ENCODE peak calls at places on chromosomes 16 and 17, in seven cellular contexts. G, J, I, M, W, O and A are unnamed samples.

GRCh38 chr16:68444058-68444657 is 4.2 kb downstream of the SMPD3 start:
- DNase-seq in I (no peak), W (no peak), M (peak), G (peak), J (peak), O (no peak), A (no peak)

GRCh38 chr17:56434610-56435009 is 158.9 kb upstream of the NOG start:
- DNase-seq in M (no peak), W (no peak), O (no peak), J (no peak), G (no peak), I (no peak), A (no peak)

GRCh38 chr17:14428640-14429029 is 127.8 kb downstream of the HS3ST3B1 start:
- DNase-seq in W (no peak), G (no peak), I (no peak), M (no peak), O (no peak), J (no peak), A (no peak)

GRCh38 chr16:85652431-85653221 is 36.1 kb downstream of the GINS2 start:
- DNase-seq in M (no peak), O (peak), J (peak), W (no peak), G (no peak), I (no peak), A (no peak)

GRCh38 chr17:50681260-50682200 is 26.2 kb downstream of the ANKRD40 start:
- DNase-seq in W (no peak), I (peak), O (peak), M (peak), J (peak), G (no peak), A (peak)

GRCh38 chr17:83189013-83189672 is 109.7 kb downstream of the METRNL start:
- DNase-seq in G (no peak), I (no peak), O (peak), J (no peak), M (no peak), W (no peak), A (no peak)

GRCh38 chr16:72847187-72848044 is 200.5 kb downstream of the ZFHX3 start:
- DNase-seq in J (peak), W (no peak), O (no peak), G (no peak), M (no peak), I (no peak), A (no peak)

GRCh38 chr17:39001703-39002637 is 34.8 kb upstream of the FBXO47 start:
- DNase-seq in M (peak), J (peak), O (peak), G (peak), W (no peak), I (peak), A (no peak)

GRCh38 chr17:4073983-4074830 is 68.6 kb downstream of the ZZEF1 start:
- DNase-seq in G (no peak), W (no peak), M (no peak), J (no peak), O (no peak), I (no peak), A (no peak)

GRCh38 chr17:13788385-13788784 is 186.7 kb upstream of the HS3ST3A1 start:
- DNase-seq in W (no peak), I (no peak), G (no peak), O (no peak), M (no peak), J (peak), A (no peak)

GRCh38 chr17:74758846-74759163 is 10.4 kb downstream of the NHERF1 start:
- DNase-seq in O (no peak), M (peak), G (peak), J (no peak), W (no peak), I (no peak), A (no peak)

GRCh38 chr17:74757931-74758845 is 9.8 kb downstream of the NHERF1 start:
- DNase-seq in G (no peak), W (no peak), I (no peak), O (no peak), J (peak), M (peak), A (no peak)

GRCh38 chr17:74759941-74760340 is 11.5 kb downstream of the NHERF1 start:
- DNase-seq in W (no peak), M (peak), O (no peak), G (peak), I (no peak), J (no peak), A (no peak)

GRCh38 chr17:74760404-74761105 is 12.1 kb downstream of the NHERF1 start:
- DNase-seq in W (no peak), I (no peak), M (peak), O (no peak), J (no peak), G (peak), A (no peak)

DNA sequence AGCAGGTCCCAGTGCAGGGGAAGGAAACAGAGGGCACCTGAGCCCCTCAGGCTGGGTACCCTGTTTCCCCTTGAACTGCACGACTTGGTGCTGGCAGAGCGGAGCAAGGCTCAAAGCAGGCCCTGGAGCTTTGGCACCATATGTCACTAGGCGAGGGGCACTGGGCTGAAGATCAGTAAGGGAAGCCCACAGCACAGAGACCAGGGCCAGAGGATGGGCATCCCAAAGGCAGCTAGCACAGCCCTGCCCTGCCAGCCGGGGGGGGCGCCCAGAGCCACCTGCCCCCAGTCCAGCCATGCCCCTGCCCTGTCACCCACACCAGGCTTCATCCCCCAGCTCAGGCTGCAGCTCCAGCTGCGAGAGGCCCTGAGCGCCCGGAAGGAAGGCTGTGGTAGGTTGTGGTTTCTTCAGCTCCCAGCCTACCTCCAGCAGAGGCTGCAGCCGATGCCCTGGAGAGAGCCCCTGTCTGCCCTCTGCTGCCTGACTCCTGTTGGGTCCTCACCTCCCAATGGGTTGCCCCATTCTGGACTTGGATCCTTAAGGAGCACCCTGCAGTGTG is 10.9 kb downstream of the NHERF1 start:
- DNase-seq in I (no peak), M (no peak), J (no peak), W (peak), G (no peak), O (no peak), A (no peak)
- TF ChIP-seq CTCF in I (no peak), M (no peak), J (no peak), W (peak), G (no peak), O (no peak), A (no peak)

GRCh38 chr17:40369923-40370322 is 5.4 kb upstream of the GJD3 start:
- DNase-seq in I (no peak), J (no peak), O (no peak), G (no peak), W (no peak), M (no peak), A (no peak)

GRCh38 chr17:40366076-40366860 is 1.7 kb upstream of the GJD3 start:
- DNase-seq in J (no peak), W (no peak), M (no peak), G (no peak), O (no peak), I (no peak), A (no peak)

GRCh38 chr17:40364121-40364861 is at the start of gene GJD3:
- DNase-seq in O (no peak), G (no peak), W (no peak), M (no peak), J (no peak), I (no peak), A (no peak)

GRCh38 chr17:40364906-40365305 is 369 bp upstream of the GJD3 start:
- DNase-seq in M (no peak), W (no peak), G (no peak), I (no peak), O (no peak), J (no peak), A (no peak)

DNA sequence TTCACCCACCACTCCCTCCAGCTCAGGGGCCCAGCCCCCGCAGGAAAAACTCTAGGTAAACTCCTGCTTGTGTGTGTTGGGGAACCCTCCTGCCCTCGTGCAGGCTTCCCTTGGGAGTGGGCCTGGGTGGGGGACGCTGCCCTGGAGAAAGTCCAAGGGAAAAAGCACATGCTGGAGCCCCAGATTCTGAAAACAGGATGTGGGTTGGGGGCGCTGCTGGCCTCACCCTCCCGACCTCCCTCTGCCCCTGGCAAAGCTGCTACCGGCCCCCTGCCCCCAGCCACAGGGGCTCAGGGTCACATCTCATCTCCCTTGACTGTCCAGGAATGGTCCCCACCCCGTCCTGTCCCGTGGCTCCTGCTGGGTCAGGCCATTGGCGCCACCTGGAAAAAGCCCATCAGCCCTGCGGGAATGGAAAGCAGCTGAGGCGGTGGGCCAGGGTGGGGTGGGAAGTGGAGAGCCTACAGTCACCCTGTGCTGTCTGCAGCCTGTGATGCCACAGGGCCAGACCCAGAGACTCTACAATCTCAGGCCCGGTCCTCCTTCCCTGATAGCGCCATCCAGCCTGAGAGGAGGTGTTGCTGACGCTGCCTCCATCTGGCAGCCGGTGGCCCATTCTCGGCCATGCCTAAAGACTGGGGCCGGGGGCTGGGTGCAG is 2.5 kb upstream of the GJD3 start:
- DNase-seq in I (no peak), J (no peak), G (no peak), M (no peak), W (no peak), O (no peak), A (no peak)
- TF ChIP-seq CTCF in I (no peak), J (no peak), G (no peak), M (no peak), W (no peak), O (no peak), A (no peak)

GRCh38 chr17:81479672-81480071 is 32.9 kb downstream of the ACTG1 start:
- DNase-seq in O (no peak), M (no peak), W (no peak), J (peak), I (no peak), G (no peak), A (no peak)

GRCh38 chr17:81479175-81479574 is 33.4 kb downstream of the ACTG1 start:
- DNase-seq in W (no peak), O (no peak), G (no peak), J (no peak), M (no peak), I (no peak), A (no peak)

GRCh38 chr17:81481011-81481799 is 31.4 kb downstream of the ACTG1 start:
- DNase-seq in J (peak), W (peak), G (no peak), I (no peak), O (peak), M (peak), A (no peak)

GRCh38 chr17:81481815-81482505 is 30.6 kb downstream of the ACTG1 start:
- DNase-seq in W (no peak), G (no peak), J (no peak), I (no peak), O (no peak), M (no peak), A (no peak)

GRCh38 chr17:81480140-81480917 is 32.3 kb downstream of the ACTG1 start:
- DNase-seq in I (no peak), O (peak), M (peak), G (no peak), J (peak), W (no peak), A (no peak)
- TF ChIP-seq CTCF in I (no peak), O (no peak), M (no peak), G (no peak), J (peak), W (no peak), A (no peak)

GRCh38 chr16:15782573-15783365 is 74.1 kb downstream of the MYH11 start:
- DNase-seq in G (no peak), J (no peak), M (no peak), W (no peak), I (no peak), O (no peak), A (no peak)
- TF ChIP-seq CTCF in G (no peak), J (no peak), M (no peak), W (no peak), I (peak), O (no peak), A (no peak)

GRCh38 chr17:45648642-45649041 is 135.5 kb upstream of the CRHR1 start:
- DNase-seq in M (no peak), I (no peak), G (no peak), O (no peak), J (no peak), W (no peak), A (no peak)
- TF ChIP-seq CTCF in M (no peak), I (peak), G (peak), O (no peak), J (no peak), W (no peak), A (no peak)

GRCh38 chr17:76736349-76737081 is 616 bp downstream of the SRSF2 start:
- DNase-seq in I (no peak), G (peak), W (peak), J (peak), O (peak), M (peak), A (no peak)
- TF ChIP-seq CTCF in I (no peak), G (no peak), W (no peak), J (peak), O (peak), M (no peak), A (peak)